ENCODE peak calls at places on chromosomes 2 and 18, in four cellular contexts. Y is neural progenitor cell, O is neural crest cell, J is AG04449. U is an unnamed sample.

GRCh38 chr2:29611850-29612249 is 309.5 kb downstream of the ALK start:
- DNase-seq in O (no peak), Y (no peak), J (no peak), U (no peak)

GRCh38 chr2:70007151-70007550 is 45.7 kb upstream of the ASPRV1 start:
- DNase-seq in J (no peak), O (no peak), Y (no peak), U (no peak)

GRCh38 chr2:99605036-99605435 is 115.2 kb upstream of the REV1 start:
- DNase-seq in Y (no peak), O (no peak), J (no peak), U (no peak)

GRCh38 chr2:178683877-178684276 is 123.3 kb downstream of the TTN start:
- DNase-seq in J (no peak), O (no peak), Y (no peak), U (no peak)

GRCh38 chr2:28927878-28928277 is 33.4 kb downstream of the WDR43 start:
- DNase-seq in O (no peak), J (peak), Y (no peak), U (no peak)

GRCh38 chr18:12742453-12742852 is 39.6 kb downstream of the PSMG2 start:
- DNase-seq in J (peak), O (no peak), Y (no peak), U (peak)

GRCh38 chr18:34795070-34795740 is 85.1 kb downstream of the DTNA start:
- DNase-seq in O (no peak), Y (no peak), J (no peak), U (no peak)

GRCh38 chr2:238439093-238439849 is 12.5 kb downstream of the ASB1 start:
- DNase-seq in Y (no peak), O (no peak), J (no peak), U (peak)

GRCh38 chr18:45761512-45762114 is 37.6 kb downstream of the SLC14A1 start:
- DNase-seq in O (no peak), Y (no peak), J (no peak), U (no peak)

GRCh38 chr2:62938126-62938525 is 112.5 kb upstream of the OTX1 start:
- DNase-seq in O (no peak), J (no peak), Y (no peak), U (peak)

GRCh38 chr2:149617476-149617875 is 29.9 kb upstream of the MMADHC start:
- DNase-seq in Y (no peak), J (no peak), O (no peak), U (no peak)

DNA sequence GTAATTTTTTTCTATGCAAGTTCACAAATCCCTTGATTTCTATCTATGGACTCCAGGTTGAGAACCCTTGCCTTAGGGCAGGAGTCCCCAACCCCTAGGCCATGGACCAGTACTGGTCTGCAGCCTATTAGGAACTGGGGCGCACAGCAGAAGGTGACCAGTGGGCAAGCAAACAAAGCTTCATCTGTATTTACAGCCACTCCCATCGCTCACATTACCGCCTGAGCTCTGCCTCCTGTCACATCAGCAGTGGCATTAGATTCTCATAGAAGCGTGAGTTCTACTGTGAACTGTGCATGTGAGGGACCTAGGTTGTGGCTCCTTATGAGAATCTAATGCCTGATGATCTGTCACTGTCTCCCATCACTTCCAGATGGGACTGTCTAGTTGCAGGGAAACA is 70.2 kb upstream of the SMAD2 start:
- DNase-seq in J (no peak), O (no peak), Y (no peak), U (no peak)
- TF ChIP-seq CTCF in J (no peak), O (no peak), Y (no peak), U (no peak)

DNA sequence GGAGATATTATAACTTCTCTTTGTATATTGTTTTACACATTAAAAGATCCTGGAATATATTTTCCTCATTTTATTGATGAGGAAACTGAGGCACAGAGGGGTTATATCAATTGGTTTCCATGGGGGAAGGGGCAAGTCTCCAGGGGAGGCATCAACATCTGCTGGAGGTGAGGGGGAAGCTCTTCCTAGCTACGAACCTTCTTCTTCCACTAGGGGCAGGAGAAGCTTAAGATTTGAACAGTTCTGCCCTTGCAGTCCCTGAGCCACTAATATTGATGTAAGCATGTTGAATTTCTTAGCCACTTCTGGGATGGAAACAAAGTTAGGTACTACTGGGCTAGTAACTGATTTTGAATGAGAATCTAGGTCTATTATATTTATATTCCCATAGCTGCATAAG is 140.1 kb upstream of the AQP4 start:
- DNase-seq in J (no peak), O (no peak), Y (peak), U (no peak)
- TF ChIP-seq CTCF in J (peak), O (peak), Y (peak), U (no peak)

GRCh38 chr2:88190808-88191721 is 20.9 kb downstream of the THNSL2 start:
- DNase-seq in Y (peak), J (no peak), O (peak), U (no peak)

GRCh38 chr2:88192613-88193012 is 22.5 kb downstream of the THNSL2 start:
- DNase-seq in O (no peak), Y (no peak), J (no peak), U (no peak)

GRCh38 chr2:88195247-88195646 is 25.1 kb downstream of the THNSL2 start:
- DNase-seq in O (no peak), J (no peak), Y (no peak), U (no peak)

GRCh38 chr2:88188741-88189140 is 18.6 kb downstream of the THNSL2 start:
- DNase-seq in Y (no peak), O (no peak), J (no peak), U (no peak)

GRCh38 chr2:88191722-88192042 is 21.5 kb downstream of the THNSL2 start:
- DNase-seq in J (no peak), Y (no peak), O (no peak), U (no peak)
- TF ChIP-seq CTCF in J (no peak), Y (no peak), O (peak), U (peak)

DNA sequence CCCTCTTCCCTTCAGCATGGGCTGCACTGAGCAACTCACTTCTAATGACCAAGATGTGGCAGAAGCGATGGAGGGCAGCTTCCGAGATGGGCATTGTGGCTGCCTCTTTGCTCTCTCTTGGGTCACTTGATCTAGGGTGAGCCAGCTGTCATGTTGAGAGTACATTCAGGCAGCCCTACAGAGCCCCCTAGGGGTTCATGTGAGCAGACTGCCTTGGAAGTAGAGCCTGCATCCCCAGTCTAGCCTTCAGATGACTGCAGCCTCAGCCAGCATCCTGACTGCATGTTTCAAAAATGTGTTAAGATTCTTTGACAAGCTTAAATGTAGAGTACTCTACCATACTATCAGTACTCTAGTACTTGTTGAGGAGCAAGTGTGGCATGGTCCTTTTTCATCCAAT is 143.9 kb downstream of the NCK2 start:
- DNase-seq in O (no peak), Y (no peak), J (no peak), U (no peak)
- TF ChIP-seq CTCF in O (peak), Y (peak), J (no peak), U (peak)

GRCh38 chr2:168156661-168157060 is 90.7 kb downstream of the STK39 start:
- DNase-seq in J (no peak), O (no peak), Y (no peak), U (peak)

GRCh38 chr2:168157070-168157469 is 90.3 kb downstream of the STK39 start:
- DNase-seq in Y (no peak), J (no peak), O (no peak), U (no peak)

GRCh38 chr2:168159754-168160585 is 87.4 kb downstream of the STK39 start:
- DNase-seq in Y (no peak), O (no peak), J (no peak), U (no peak)

GRCh38 chr2:168157926-168158325 is 89.5 kb downstream of the STK39 start:
- DNase-seq in O (no peak), J (no peak), Y (no peak), U (no peak)

GRCh38 chr2:168160897-168161296 is 86.5 kb downstream of the STK39 start:
- DNase-seq in O (no peak), Y (peak), J (no peak), U (no peak)
- TF ChIP-seq CTCF in O (peak), Y (peak), J (no peak), U (peak)

DNA sequence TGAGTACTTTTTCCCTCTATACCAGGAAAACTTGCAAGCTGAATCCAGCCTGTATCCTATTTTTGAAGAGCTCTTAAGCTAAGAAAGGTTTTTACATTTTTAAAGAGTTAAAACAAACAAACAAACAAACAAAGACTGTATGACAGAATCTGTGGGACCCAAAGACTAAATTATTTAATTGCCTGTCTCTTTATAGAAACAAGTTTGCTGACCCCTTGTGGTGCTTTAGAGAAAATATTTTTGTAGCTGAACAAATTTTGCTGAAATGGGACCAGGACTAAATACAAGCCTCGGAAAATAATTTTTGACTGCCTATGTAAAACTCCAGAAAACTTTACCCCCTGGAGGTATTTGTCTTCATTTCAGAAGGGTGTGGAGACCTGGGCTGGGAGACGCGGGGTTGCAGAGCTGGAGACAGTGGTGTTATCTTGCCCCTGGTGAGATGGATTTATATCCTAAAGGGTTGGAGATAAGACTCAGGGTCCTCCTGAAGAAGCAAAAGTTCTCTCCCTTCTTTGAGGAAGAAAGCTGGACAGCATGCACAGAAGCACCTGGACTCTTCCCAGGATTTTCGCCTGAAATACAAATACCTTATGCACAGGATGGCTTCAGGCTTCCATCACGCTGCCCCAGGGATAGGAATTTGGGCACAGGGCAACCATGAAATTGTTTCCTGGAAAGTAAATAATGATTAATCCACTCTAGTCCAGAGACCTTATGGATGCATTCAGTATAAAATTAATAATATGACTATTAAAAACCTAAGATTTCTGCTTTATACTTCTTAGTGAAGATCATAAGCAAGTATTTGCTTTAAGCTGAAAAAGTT is 54.3 kb downstream of the TMX3 start:
- DNase-seq in O (no peak), J (no peak), Y (peak), U (peak)
- TF ChIP-seq CTCF in O (peak), J (peak), Y (peak), U (peak)

DNA sequence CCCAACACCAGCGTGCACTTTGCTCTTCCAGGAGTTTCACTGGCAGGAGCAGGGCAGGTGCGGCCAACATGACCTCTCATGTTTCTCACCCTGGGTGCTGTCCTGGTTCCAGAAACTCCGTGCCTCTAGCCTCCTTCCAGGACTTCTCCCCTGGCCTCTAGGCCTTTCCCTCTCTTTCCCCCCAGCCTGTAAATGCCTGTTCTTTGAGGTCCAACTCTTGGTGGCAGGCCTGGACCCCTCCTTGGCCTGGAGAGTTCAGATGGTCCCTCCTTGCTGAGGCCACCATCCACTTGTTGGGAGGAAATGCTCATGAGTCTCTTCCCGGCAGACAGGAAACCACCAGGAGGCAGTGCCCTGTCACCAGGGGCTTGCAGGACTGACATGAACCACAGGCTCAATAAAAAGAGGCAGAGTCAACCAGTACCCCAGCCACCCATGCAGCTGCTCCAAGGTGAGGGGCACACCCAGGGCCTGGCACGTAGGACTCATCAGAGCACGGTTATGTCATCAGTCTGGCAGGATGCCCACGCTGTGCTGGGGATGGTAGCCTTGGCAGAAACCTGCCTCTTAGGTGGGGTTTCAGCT is 1.5 kb downstream of the MALL start:
- DNase-seq in Y (no peak), O (no peak), J (no peak), U (peak)
- TF ChIP-seq CTCF in Y (no peak), O (no peak), J (peak), U (peak)

DNA sequence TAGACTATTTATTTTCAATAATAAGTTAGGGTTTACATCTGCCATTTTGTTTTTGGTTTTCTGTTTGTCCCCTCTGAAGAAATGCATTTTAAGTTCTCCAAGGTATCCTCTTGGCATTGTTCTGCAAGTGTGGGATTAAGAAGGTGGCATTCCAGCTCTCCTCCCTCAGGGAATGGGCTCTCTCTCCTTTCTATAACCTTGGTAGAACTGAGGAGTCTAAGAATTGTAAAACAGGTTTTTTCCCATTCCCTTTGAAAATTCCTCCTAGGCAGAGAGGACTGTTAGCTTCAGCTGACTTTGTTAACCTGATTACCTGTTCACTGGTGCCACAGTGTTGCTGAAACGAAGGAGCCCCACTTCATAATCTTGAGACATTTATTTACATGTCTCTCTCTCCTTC is 26.1 kb upstream of the RAB1A start:
- DNase-seq in Y (no peak), O (no peak), J (no peak), U (no peak)
- TF ChIP-seq CTCF in Y (no peak), O (no peak), J (no peak), U (no peak)

DNA sequence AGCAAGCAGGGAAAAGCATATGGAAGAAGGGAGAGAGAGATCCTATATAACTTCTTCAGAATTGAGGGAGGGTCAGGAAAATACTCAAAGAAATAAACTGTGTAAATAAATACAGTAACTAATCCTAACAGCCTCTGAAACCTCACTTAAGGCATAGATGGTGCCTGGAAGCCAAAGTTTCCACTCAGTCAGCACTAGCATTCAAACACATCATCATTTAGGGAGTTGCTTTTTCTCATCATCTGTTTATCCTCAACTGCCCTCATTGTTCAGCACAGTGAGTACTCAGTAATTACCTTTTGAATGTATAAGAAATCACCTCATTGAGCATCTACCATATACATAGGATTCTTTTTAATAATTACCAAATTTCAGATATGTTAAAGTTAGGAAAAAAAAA is 262.9 kb downstream of the C1D start:
- DNase-seq in O (no peak), Y (no peak), J (no peak), U (no peak)
- TF ChIP-seq CTCF in O (no peak), Y (no peak), J (no peak), U (no peak)

U was measured in HFFc6.